ENCODE peak calls at places on chromosomes 6 and 20, in four cellular contexts. D is MCF 10A, O is head of caudate nucleus, T is right atrium auricular region. C is an unnamed sample.

GRCh38 chr6:29516108-29516507 is 28.4 kb upstream of the MAS1L start:
- DNase-seq in D (peak; percentile 86), O (no peak), T (no peak), C (peak; percentile 87)

GRCh38 chr20:40563296-40563950 is 125.6 kb downstream of the MAFB start:
- DNase-seq in D (peak; percentile 97), O (no peak), T (no peak), C (peak; percentile 93)

GRCh38 chr6:33694401-33694931 is 17.0 kb downstream of the UQCC2 start:
- DNase-seq in D (peak; percentile 71), O (peak; percentile 73), T (no peak), C (peak; percentile 79)

GRCh38 chr6:164870175-164870574 is 439.2 kb downstream of the C6orf118 start:
- DNase-seq in D (peak; percentile 9), O (no peak), T (no peak), C (no peak)

GRCh38 chr6:100658486-100658885 is 193.8 kb upstream of the SIM1 start:
- DNase-seq in D (no peak), O (no peak), T (no peak), C (no peak)

GRCh38 chr6:76856065-76856464 is 607.2 kb downstream of the HTR1B start:
- DNase-seq in D (no peak), O (no peak), T (no peak), C (no peak)

GRCh38 chr20:25629816-25630499 is 6.1 kb upstream of the NANP start:
- DNase-seq in D (no peak), O (no peak), T (no peak), C (no peak)

GRCh38 chr6:51813904-51814303 is 273.5 kb downstream of the PKHD1 start:
- DNase-seq in D (no peak), O (no peak), T (no peak), C (no peak)

GRCh38 chr20:32918751-32919150 is 60.0 kb downstream of the EFCAB8 start:
- DNase-seq in D (no peak), O (no peak), T (no peak), C (no peak)

GRCh38 chr6:44593539-44593944 is 206.0 kb downstream of the CDC5L start:
- DNase-seq in D (peak; percentile 68), O (no peak), T (peak; percentile 59), C (peak; percentile 57)

GRCh38 chr6:88780714-88781389 is 182.6 kb downstream of the RNGTT start:
- DNase-seq in D (peak; percentile 91), O (no peak), T (no peak), C (peak; percentile 72)

GRCh38 chr20:50380697-50381040 is 129.5 kb upstream of the PTPN1 start:
- DNase-seq in D (peak; percentile 59), O (no peak), T (no peak), C (peak; percentile 51)

GRCh38 chr6:32154514-32155161 is 697 bp downstream of the PPT2 start:
- DNase-seq in D (peak; percentile 71), O (peak; percentile 55), T (peak; percentile 70), C (peak; percentile 79)

GRCh38 chr6:40539853-40540252 is 47.3 kb downstream of the LRFN2 start:
- DNase-seq in D (no peak), O (no peak), T (no peak), C (no peak)

GRCh38 chr6:111823831-111824607 is 49.2 kb downstream of the FYN start:
- DNase-seq in D (peak; percentile 41), O (no peak), T (no peak), C (peak; percentile 36)

C was measured in epithelial cell of esophagus.